ENCODE peak calls at places on chromosome 19, in six cellular contexts. One of them, this sample, is unnamed. For H3K4me1, the result is how much of the 10 kb centered on the place peaks cover.

GRCh38 chr19:34241513-34242337 is 12.6 kb upstream of the GARRE1 start:
- DNase-seq in thyroid gland: peak
- DNase-seq in spleen: no peak
- DNase-seq in adrenal gland: no peak
- DNase-seq in Peyer's patch: peak
- DNase-seq in breast epithelium: no peak
- DNase-seq in this sample: no peak

GRCh38 chr19:44677019-44677809 is 5.9 kb downstream of the CEACAM19 start:
- DNase-seq in adrenal gland: peak
- DNase-seq in spleen: no peak
- DNase-seq in Peyer's patch: no peak
- DNase-seq in breast epithelium: no peak
- DNase-seq in thyroid gland: peak
- DNase-seq in this sample: no peak

GRCh38 chr19:51272183-51272817 is 21.4 kb downstream of the SIGLECL1 start:
- DNase-seq in spleen: peak
- DNase-seq in adrenal gland: no peak
- DNase-seq in thyroid gland: no peak
- DNase-seq in Peyer's patch: no peak
- DNase-seq in breast epithelium: no peak
- DNase-seq in this sample: no peak

GRCh38 chr19:33241530-33242101 is 16.0 kb upstream of the SLC7A10 start:
- DNase-seq in adrenal gland: no peak
- DNase-seq in Peyer's patch: peak
- DNase-seq in thyroid gland: peak
- DNase-seq in breast epithelium: no peak
- DNase-seq in spleen: peak
- DNase-seq in this sample: no peak

GRCh38 chr19:45526143-45526542 is 18.9 kb downstream of the VASP start:
- DNase-seq in thyroid gland: peak
- DNase-seq in adrenal gland: peak
- DNase-seq in spleen: no peak
- DNase-seq in breast epithelium: peak
- DNase-seq in Peyer's patch: peak
- DNase-seq in this sample: peak

GRCh38 chr19:19591133-19591825 is 27.2 kb downstream of the PBX4 start:
- DNase-seq in thyroid gland: peak
- DNase-seq in breast epithelium: peak
- DNase-seq in adrenal gland: peak
- DNase-seq in spleen: no peak
- DNase-seq in Peyer's patch: no peak
- DNase-seq in this sample: peak

GRCh38 chr19:5968431-5969373 is 9.2 kb downstream of the RANBP3 start:
- DNase-seq in Peyer's patch: no peak
- DNase-seq in adrenal gland: peak
- DNase-seq in thyroid gland: peak
- DNase-seq in breast epithelium: no peak
- DNase-seq in spleen: peak
- DNase-seq in this sample: no peak

GRCh38 chr19:48718711-48719231 is 754 bp downstream of the MAMSTR start:
- DNase-seq in adrenal gland: peak
- DNase-seq in breast epithelium: no peak
- DNase-seq in spleen: no peak
- DNase-seq in Peyer's patch: no peak
- DNase-seq in thyroid gland: no peak
- DNase-seq in this sample: no peak

GRCh38 chr19:51689751-51690358 is 3.3 kb upstream of the SPACA6 start:
- DNase-seq in spleen: peak
- DNase-seq in breast epithelium: no peak
- DNase-seq in adrenal gland: peak
- DNase-seq in thyroid gland: peak
- DNase-seq in Peyer's patch: peak
- DNase-seq in this sample: no peak

GRCh38 chr19:46115396-46116109 is 8.9 kb downstream of the IGFL3 start:
- DNase-seq in Peyer's patch: no peak
- DNase-seq in adrenal gland: no peak
- DNase-seq in breast epithelium: peak
- DNase-seq in spleen: no peak
- DNase-seq in thyroid gland: no peak
- DNase-seq in this sample: no peak

DNA sequence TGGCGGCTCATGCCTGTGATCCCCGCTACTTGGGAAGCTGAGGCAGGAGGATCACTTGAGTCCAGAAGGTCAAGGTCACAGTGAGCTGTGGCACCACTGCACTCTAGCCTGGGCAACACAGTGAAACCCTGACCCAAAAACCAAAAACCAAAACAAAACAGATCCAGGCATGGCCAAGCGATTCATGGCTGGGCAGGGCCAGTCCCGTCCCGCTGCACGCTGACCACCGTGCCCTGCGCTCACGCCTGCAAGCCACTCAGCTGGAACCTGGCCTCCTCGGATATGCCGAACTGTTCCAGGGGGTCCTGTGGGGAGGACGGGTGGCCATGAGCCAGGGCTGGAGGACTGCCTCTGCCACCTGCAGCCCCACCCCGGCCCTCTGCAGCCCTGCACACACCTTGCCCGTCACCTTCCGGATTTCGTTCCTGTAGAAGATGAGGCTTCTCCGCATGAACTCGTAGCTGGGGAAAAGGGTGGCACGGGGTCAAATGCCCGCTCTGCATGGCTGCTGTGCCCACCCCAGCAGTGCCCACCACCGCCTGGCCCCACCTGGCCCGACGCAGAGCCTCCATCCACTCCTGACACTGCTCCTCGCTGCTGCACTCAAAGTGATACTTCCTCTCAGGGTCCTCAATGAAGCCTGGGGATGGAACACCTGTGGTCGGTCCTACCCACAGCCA is 2.4 kb downstream of the PLEKHJ1 start:
- DNase-seq in adrenal gland: no peak
- DNase-seq in thyroid gland: no peak
- DNase-seq in Peyer's patch: no peak
- DNase-seq in spleen: no peak
- DNase-seq in breast epithelium: no peak
- DNase-seq in this sample: no peak
- H3K4me1 ChIP-seq in adrenal gland: under half
- H3K4me1 ChIP-seq in thyroid gland: under half
- H3K4me1 ChIP-seq in Peyer's patch: under half
- H3K4me1 ChIP-seq in spleen: half or more
- H3K4me1 ChIP-seq in breast epithelium: under half
- H3K4me1 ChIP-seq in this sample: under half

GRCh38 chr19:10688545-10689280 is 12.5 kb upstream of the QTRT1 start:
- DNase-seq in spleen: no peak
- DNase-seq in thyroid gland: no peak
- DNase-seq in breast epithelium: no peak
- DNase-seq in adrenal gland: no peak
- DNase-seq in Peyer's patch: no peak
- DNase-seq in this sample: no peak
- TF ChIP-seq POLR2A in spleen: no peak
- TF ChIP-seq POLR2A in thyroid gland: no peak
- TF ChIP-seq POLR2A in breast epithelium: no peak
- TF ChIP-seq POLR2A in adrenal gland: no peak
- TF ChIP-seq POLR2A in Peyer's patch: no peak
- TF ChIP-seq POLR2A in this sample: no peak

GRCh38 chr19:16127080-16127479 is 15.4 kb downstream of the RAB8A start:
- DNase-seq in spleen: no peak
- DNase-seq in Peyer's patch: no peak
- DNase-seq in thyroid gland: no peak
- DNase-seq in adrenal gland: no peak
- DNase-seq in breast epithelium: no peak
- DNase-seq in this sample: no peak
- H3K4me1 ChIP-seq in spleen: under half
- H3K4me1 ChIP-seq in Peyer's patch: under half
- H3K4me1 ChIP-seq in thyroid gland: under half
- H3K4me1 ChIP-seq in adrenal gland: under half
- H3K4me1 ChIP-seq in breast epithelium: under half
- H3K4me1 ChIP-seq in this sample: under half

GRCh38 chr19:56121180-56122167 is at the start of gene ZNF787:
- DNase-seq in thyroid gland: peak
- DNase-seq in Peyer's patch: peak
- DNase-seq in adrenal gland: peak
- DNase-seq in breast epithelium: peak
- DNase-seq in spleen: peak
- DNase-seq in this sample: peak
- TF ChIP-seq POLR2A in thyroid gland: no peak
- TF ChIP-seq POLR2A in Peyer's patch: peak
- TF ChIP-seq POLR2A in adrenal gland: peak
- TF ChIP-seq POLR2A in breast epithelium: peak
- TF ChIP-seq POLR2A in spleen: peak
- TF ChIP-seq POLR2A in this sample: peak

GRCh38 chr19:58096884-58097283 is 1.1 kb downstream of the ZSCAN18 start:
- DNase-seq in spleen: no peak
- DNase-seq in thyroid gland: peak
- DNase-seq in adrenal gland: no peak
- DNase-seq in Peyer's patch: no peak
- DNase-seq in breast epithelium: no peak
- DNase-seq in this sample: no peak
- H3K4me1 ChIP-seq in spleen: under half
- H3K4me1 ChIP-seq in thyroid gland: under half
- H3K4me1 ChIP-seq in adrenal gland: under half
- H3K4me1 ChIP-seq in Peyer's patch: under half
- H3K4me1 ChIP-seq in breast epithelium: under half
- H3K4me1 ChIP-seq in this sample: under half

GRCh38 chr19:318509-318774 is 26.2 kb downstream of the MIER2 start:
- DNase-seq in breast epithelium: no peak
- DNase-seq in thyroid gland: no peak
- DNase-seq in Peyer's patch: no peak
- DNase-seq in spleen: no peak
- DNase-seq in adrenal gland: no peak
- DNase-seq in this sample: no peak
- TF ChIP-seq POLR2A in breast epithelium: no peak
- TF ChIP-seq POLR2A in thyroid gland: no peak
- TF ChIP-seq POLR2A in Peyer's patch: no peak
- TF ChIP-seq POLR2A in spleen: no peak
- TF ChIP-seq POLR2A in adrenal gland: no peak
- TF ChIP-seq POLR2A in this sample: no peak

DNA sequence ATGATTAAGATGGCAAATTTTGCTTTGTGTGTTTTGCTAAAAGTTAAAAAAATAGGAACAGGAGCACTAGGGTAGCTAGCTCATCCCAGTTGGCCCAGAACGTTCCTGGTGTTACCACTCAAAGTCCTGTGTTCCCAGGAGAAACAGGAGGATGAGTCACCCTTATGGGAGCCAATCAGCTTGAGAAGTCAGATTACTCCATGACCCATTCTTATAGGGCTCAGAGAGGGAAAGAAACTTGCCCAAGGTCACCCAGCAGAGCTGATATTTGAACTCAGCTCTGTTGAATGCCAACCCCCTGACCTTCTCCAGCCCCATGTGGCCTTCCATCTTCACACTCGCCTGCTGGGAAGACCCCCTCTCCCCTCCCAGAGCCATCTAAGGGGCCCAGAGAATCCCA is 13.0 kb downstream of the NMRK2 start:
- DNase-seq in adrenal gland: no peak
- DNase-seq in spleen: no peak
- DNase-seq in thyroid gland: no peak
- DNase-seq in breast epithelium: no peak
- DNase-seq in Peyer's patch: no peak
- DNase-seq in this sample: no peak
- H3K4me1 ChIP-seq in adrenal gland: under half
- H3K4me1 ChIP-seq in spleen: under half
- H3K4me1 ChIP-seq in thyroid gland: under half
- H3K4me1 ChIP-seq in breast epithelium: under half
- H3K4me1 ChIP-seq in Peyer's patch: under half
- H3K4me1 ChIP-seq in this sample: under half

GRCh38 chr19:3723110-3723488 is 14.9 kb downstream of the TJP3 start:
- DNase-seq in spleen: no peak
- DNase-seq in adrenal gland: no peak
- DNase-seq in thyroid gland: no peak
- DNase-seq in Peyer's patch: no peak
- DNase-seq in breast epithelium: no peak
- DNase-seq in this sample: no peak

GRCh38 chr19:3723883-3724282 is 15.7 kb downstream of the TJP3 start:
- DNase-seq in spleen: no peak
- DNase-seq in breast epithelium: no peak
- DNase-seq in thyroid gland: no peak
- DNase-seq in Peyer's patch: no peak
- DNase-seq in adrenal gland: no peak
- DNase-seq in this sample: no peak

GRCh38 chr19:3722443-3723109 is 14.4 kb downstream of the TJP3 start:
- DNase-seq in thyroid gland: peak
- DNase-seq in Peyer's patch: peak
- DNase-seq in breast epithelium: no peak
- DNase-seq in adrenal gland: no peak
- DNase-seq in spleen: no peak
- DNase-seq in this sample: peak

GRCh38 chr19:3725121-3725520 is 16.9 kb downstream of the TJP3 start:
- DNase-seq in Peyer's patch: no peak
- DNase-seq in breast epithelium: no peak
- DNase-seq in adrenal gland: no peak
- DNase-seq in spleen: no peak
- DNase-seq in thyroid gland: peak
- DNase-seq in this sample: no peak

DNA sequence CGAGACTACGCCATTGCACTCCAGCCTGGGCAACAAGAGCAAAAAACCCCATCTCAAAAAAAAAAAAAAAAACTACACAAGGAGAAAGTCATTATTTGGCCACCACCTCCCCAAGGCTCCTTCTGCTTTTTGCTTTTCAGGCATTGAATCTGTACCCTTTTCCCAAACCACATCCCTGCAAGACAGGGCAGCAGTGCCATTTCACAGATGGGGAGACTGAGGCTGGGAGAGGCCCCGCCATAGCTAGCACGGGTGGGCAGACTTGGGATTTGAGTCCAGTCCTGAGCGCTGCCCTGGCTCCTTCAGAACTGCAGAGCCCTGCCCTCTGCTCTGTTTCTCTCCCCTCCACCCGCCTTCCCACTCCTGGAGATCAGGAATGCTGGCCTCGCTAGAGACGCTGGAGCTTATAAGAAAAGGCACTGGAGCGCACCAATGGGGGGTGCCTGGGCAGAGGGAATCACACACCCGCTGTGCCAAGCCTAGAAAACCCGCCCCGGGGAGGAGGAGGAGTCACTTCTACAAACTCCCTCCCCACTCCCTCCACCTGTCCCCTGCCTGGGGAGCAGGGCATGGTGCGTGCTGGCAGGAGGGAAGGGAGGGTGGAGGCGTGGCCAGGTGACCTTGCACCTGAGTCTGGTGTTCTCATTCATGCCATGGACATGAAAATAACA is 17.6 kb downstream of the TJP3 start:
- DNase-seq in spleen: no peak
- DNase-seq in adrenal gland: peak
- DNase-seq in breast epithelium: peak
- DNase-seq in thyroid gland: peak
- DNase-seq in Peyer's patch: peak
- DNase-seq in this sample: no peak
- TF ChIP-seq POLR2A in spleen: no peak
- TF ChIP-seq POLR2A in adrenal gland: no peak
- TF ChIP-seq POLR2A in breast epithelium: no peak
- TF ChIP-seq POLR2A in thyroid gland: no peak
- TF ChIP-seq POLR2A in Peyer's patch: peak
- TF ChIP-seq POLR2A in this sample: no peak

This sample was measured in prostate gland.